ENCODE peak calls at places on chromosome 4, in six cellular contexts. One of them, this sample, is unnamed.

GRCh38 chr4:121784401-121784800 is 16.7 kb upstream of the EXOSC9 start:
- DNase-seq in mesenchymal stem cell: no peak
- DNase-seq in neural progenitor cell: no peak
- DNase-seq in IMR-90: no peak
- DNase-seq in DND-41: no peak
- DNase-seq in astrocyte: peak
- DNase-seq in this sample: peak

GRCh38 chr4:169417629-169418282 is 147.0 kb upstream of the SH3RF1 start:
- DNase-seq in mesenchymal stem cell: no peak
- DNase-seq in neural progenitor cell: no peak
- DNase-seq in IMR-90: no peak
- DNase-seq in DND-41: no peak
- DNase-seq in astrocyte: no peak
- DNase-seq in this sample: no peak

GRCh38 chr4:41620594-41621256 is 82.8 kb downstream of the LIMCH1 start:
- DNase-seq in mesenchymal stem cell: no peak
- DNase-seq in neural progenitor cell: no peak
- DNase-seq in IMR-90: no peak
- DNase-seq in DND-41: no peak
- DNase-seq in astrocyte: no peak
- DNase-seq in this sample: no peak

GRCh38 chr4:2415881-2416563 is 2.4 kb downstream of the ZFYVE28 start:
- DNase-seq in mesenchymal stem cell: no peak
- DNase-seq in neural progenitor cell: peak
- DNase-seq in IMR-90: no peak
- DNase-seq in DND-41: no peak
- DNase-seq in astrocyte: no peak
- DNase-seq in this sample: no peak

GRCh38 chr4:143338313-143338712 is 1.6 kb downstream of the GAB1 start:
- DNase-seq in mesenchymal stem cell: no peak
- DNase-seq in neural progenitor cell: no peak
- DNase-seq in IMR-90: no peak
- DNase-seq in DND-41: no peak
- DNase-seq in astrocyte: no peak
- DNase-seq in this sample: peak

GRCh38 chr4:4386736-4387392 is at the start of gene NSG1:
- DNase-seq in mesenchymal stem cell: peak
- DNase-seq in neural progenitor cell: peak
- DNase-seq in IMR-90: peak
- DNase-seq in DND-41: peak
- DNase-seq in astrocyte: peak
- DNase-seq in this sample: peak

GRCh38 chr4:168528131-168528949 is 31.5 kb downstream of the PALLD start:
- DNase-seq in mesenchymal stem cell: peak
- DNase-seq in neural progenitor cell: no peak
- DNase-seq in IMR-90: peak
- DNase-seq in DND-41: no peak
- DNase-seq in astrocyte: peak
- DNase-seq in this sample: peak

GRCh38 chr4:103046416-103047290 is 27.1 kb upstream of the SLC9B1 start:
- DNase-seq in mesenchymal stem cell: peak
- DNase-seq in neural progenitor cell: peak
- DNase-seq in IMR-90: peak
- DNase-seq in DND-41: peak
- DNase-seq in astrocyte: peak
- DNase-seq in this sample: peak

GRCh38 chr4:7206856-7207567 is 14.7 kb downstream of the SORCS2 start:
- DNase-seq in mesenchymal stem cell: peak
- DNase-seq in neural progenitor cell: peak
- DNase-seq in IMR-90: peak
- DNase-seq in DND-41: no peak
- DNase-seq in astrocyte: peak
- DNase-seq in this sample: peak

GRCh38 chr4:7658297-7659204 is 223.8 kb upstream of the PSAPL1 start:
- DNase-seq in mesenchymal stem cell: peak
- DNase-seq in neural progenitor cell: no peak
- DNase-seq in IMR-90: peak
- DNase-seq in DND-41: no peak
- DNase-seq in astrocyte: peak
- DNase-seq in this sample: no peak

GRCh38 chr4:4455199-4455865 is 68.4 kb downstream of the NSG1 start:
- DNase-seq in mesenchymal stem cell: no peak
- DNase-seq in neural progenitor cell: no peak
- DNase-seq in IMR-90: no peak
- DNase-seq in DND-41: no peak
- DNase-seq in astrocyte: no peak
- DNase-seq in this sample: no peak

GRCh38 chr4:14143892-14144291 is 516.4 kb upstream of the BOD1L1 start:
- DNase-seq in mesenchymal stem cell: no peak
- DNase-seq in neural progenitor cell: no peak
- DNase-seq in IMR-90: peak
- DNase-seq in DND-41: no peak
- DNase-seq in astrocyte: no peak
- DNase-seq in this sample: no peak

DNA sequence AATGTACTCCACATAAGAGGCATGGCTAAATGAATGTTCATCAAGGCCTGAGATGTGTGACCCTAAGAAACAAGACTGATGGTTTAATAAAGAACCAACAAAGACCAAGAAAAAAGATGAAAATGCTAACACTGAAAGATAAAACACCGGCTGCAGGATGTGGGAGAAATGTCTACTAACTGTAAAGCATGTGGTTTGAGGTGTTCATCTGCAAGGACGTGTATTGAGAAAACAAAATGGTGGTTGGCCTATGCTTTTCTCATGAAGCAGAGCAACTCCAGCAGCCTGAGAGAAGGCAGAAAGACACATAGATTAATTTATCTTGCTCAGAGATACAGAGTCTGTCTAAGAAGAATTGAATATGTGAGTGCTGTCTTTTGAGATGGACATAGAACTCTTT is 109.3 kb downstream of the KDR start:
- DNase-seq in mesenchymal stem cell: no peak
- DNase-seq in neural progenitor cell: no peak
- DNase-seq in IMR-90: no peak
- DNase-seq in DND-41: no peak
- DNase-seq in astrocyte: no peak
- DNase-seq in this sample: no peak
- H2AFZ ChIP-seq in mesenchymal stem cell: no peak
- H2AFZ ChIP-seq in neural progenitor cell: no peak
- H2AFZ ChIP-seq in IMR-90: no peak
- H2AFZ ChIP-seq in DND-41: no peak
- H2AFZ ChIP-seq in astrocyte: no peak
- H2AFZ ChIP-seq in this sample: no peak

GRCh38 chr4:73711989-73712388 is 28.4 kb upstream of the CXCL8 start:
- DNase-seq in mesenchymal stem cell: no peak
- DNase-seq in neural progenitor cell: no peak
- DNase-seq in IMR-90: no peak
- DNase-seq in DND-41: no peak
- DNase-seq in astrocyte: no peak
- DNase-seq in this sample: no peak
- H2AFZ ChIP-seq in mesenchymal stem cell: no peak
- H2AFZ ChIP-seq in neural progenitor cell: peak
- H2AFZ ChIP-seq in IMR-90: no peak
- H2AFZ ChIP-seq in DND-41: no peak
- H2AFZ ChIP-seq in astrocyte: no peak
- H2AFZ ChIP-seq in this sample: no peak

DNA sequence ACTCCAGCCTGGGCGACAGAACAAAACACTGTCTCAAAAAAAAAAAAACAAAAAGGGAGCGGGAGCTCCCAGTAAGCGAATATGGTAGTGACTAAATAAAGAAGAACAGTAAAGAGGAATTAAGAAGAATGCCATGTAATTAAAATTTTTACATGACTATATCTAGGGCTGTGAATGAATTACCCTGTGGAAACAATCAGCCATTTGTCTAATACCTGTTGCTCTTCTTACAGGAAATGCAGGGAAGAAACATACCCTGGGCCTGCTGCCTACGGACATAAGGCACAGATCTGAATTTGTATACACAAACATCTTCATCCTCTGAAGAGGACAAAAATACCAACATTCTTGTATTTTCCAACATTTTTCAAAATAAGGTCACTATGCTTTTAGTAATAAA is 11.3 kb downstream of the WDFY3 start:
- DNase-seq in mesenchymal stem cell: no peak
- DNase-seq in neural progenitor cell: no peak
- DNase-seq in IMR-90: no peak
- DNase-seq in DND-41: no peak
- DNase-seq in astrocyte: no peak
- DNase-seq in this sample: no peak
- H2AFZ ChIP-seq in mesenchymal stem cell: no peak
- H2AFZ ChIP-seq in neural progenitor cell: no peak
- H2AFZ ChIP-seq in IMR-90: no peak
- H2AFZ ChIP-seq in DND-41: no peak
- H2AFZ ChIP-seq in astrocyte: no peak
- H2AFZ ChIP-seq in this sample: no peak

DNA sequence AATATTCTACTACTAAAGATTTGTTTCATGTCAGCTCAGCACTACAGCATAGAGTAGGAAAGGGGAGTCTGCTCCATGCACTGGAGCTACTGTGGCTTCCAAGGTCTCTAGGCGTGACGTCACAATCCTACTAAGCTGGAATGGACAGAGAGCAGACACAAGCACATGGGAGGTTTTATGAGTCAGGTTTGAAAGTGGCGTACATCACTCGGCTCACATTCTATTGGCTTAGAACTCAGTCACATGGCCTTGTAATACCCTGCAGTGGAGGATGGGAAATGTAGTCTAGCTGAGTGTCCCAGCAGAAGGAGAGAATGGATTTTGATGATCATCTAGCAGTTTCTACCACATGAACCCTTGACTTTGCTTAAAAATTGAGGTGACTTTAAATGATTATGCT is 624.8 kb upstream of the ATOH1 start:
- DNase-seq in mesenchymal stem cell: peak
- DNase-seq in neural progenitor cell: peak
- DNase-seq in IMR-90: peak
- DNase-seq in DND-41: no peak
- DNase-seq in astrocyte: no peak
- DNase-seq in this sample: peak
- H2AFZ ChIP-seq in mesenchymal stem cell: no peak
- H2AFZ ChIP-seq in neural progenitor cell: peak
- H2AFZ ChIP-seq in IMR-90: peak
- H2AFZ ChIP-seq in DND-41: no peak
- H2AFZ ChIP-seq in astrocyte: no peak
- H2AFZ ChIP-seq in this sample: no peak

GRCh38 chr4:152454398-152455011 is 81.4 kb downstream of the FBXW7 start:
- DNase-seq in mesenchymal stem cell: peak
- DNase-seq in neural progenitor cell: no peak
- DNase-seq in IMR-90: peak
- DNase-seq in DND-41: no peak
- DNase-seq in astrocyte: peak
- DNase-seq in this sample: peak

GRCh38 chr4:152443859-152444258 is 92.0 kb downstream of the FBXW7 start:
- DNase-seq in mesenchymal stem cell: no peak
- DNase-seq in neural progenitor cell: no peak
- DNase-seq in IMR-90: no peak
- DNase-seq in DND-41: no peak
- DNase-seq in astrocyte: no peak
- DNase-seq in this sample: no peak

GRCh38 chr4:152451496-152451895 is 84.4 kb downstream of the FBXW7 start:
- DNase-seq in mesenchymal stem cell: no peak
- DNase-seq in neural progenitor cell: no peak
- DNase-seq in IMR-90: no peak
- DNase-seq in DND-41: no peak
- DNase-seq in astrocyte: no peak
- DNase-seq in this sample: no peak

GRCh38 chr4:152448038-152448437 is 87.9 kb downstream of the FBXW7 start:
- DNase-seq in mesenchymal stem cell: peak
- DNase-seq in neural progenitor cell: no peak
- DNase-seq in IMR-90: no peak
- DNase-seq in DND-41: no peak
- DNase-seq in astrocyte: no peak
- DNase-seq in this sample: no peak

GRCh38 chr4:152448806-152449205 is 87.1 kb downstream of the FBXW7 start:
- DNase-seq in mesenchymal stem cell: no peak
- DNase-seq in neural progenitor cell: no peak
- DNase-seq in IMR-90: no peak
- DNase-seq in DND-41: no peak
- DNase-seq in astrocyte: no peak
- DNase-seq in this sample: no peak
- H2AFZ ChIP-seq in mesenchymal stem cell: no peak
- H2AFZ ChIP-seq in neural progenitor cell: no peak
- H2AFZ ChIP-seq in IMR-90: no peak
- H2AFZ ChIP-seq in DND-41: no peak
- H2AFZ ChIP-seq in astrocyte: no peak
- H2AFZ ChIP-seq in this sample: no peak

GRCh38 chr4:100414016-100414790 is 103.6 kb downstream of the EMCN start:
- DNase-seq in mesenchymal stem cell: no peak
- DNase-seq in neural progenitor cell: no peak
- DNase-seq in IMR-90: peak
- DNase-seq in DND-41: no peak
- DNase-seq in astrocyte: peak
- DNase-seq in this sample: peak
- H2AFZ ChIP-seq in mesenchymal stem cell: no peak
- H2AFZ ChIP-seq in neural progenitor cell: peak
- H2AFZ ChIP-seq in IMR-90: peak
- H2AFZ ChIP-seq in DND-41: no peak
- H2AFZ ChIP-seq in astrocyte: no peak
- H2AFZ ChIP-seq in this sample: no peak